ENCODE peak calls at places on chromosomes 16 and 17, in nine cellular contexts. A is renal cortical epithelial cell, T is BE2C, W is GOT3, X is GM10248, C is frontal cortex, M is NCI-H1694 treated with DMSO at 0.1 percent for 48 hours, Q is left ventricle myocardium inferior, D is HTR-8/SVneo. P is an unnamed sample.

GRCh38 chr16:66278111-66278531 is 88.4 kb upstream of the CDH5 start:
- DNase-seq in A (peak), T (no peak), W (no peak), X (no peak), C (no peak), M (no peak), Q (no peak), D (no peak), P (no peak)

GRCh38 chr16:52512297-52512987 is 34.5 kb downstream of the TOX3 start:
- DNase-seq in A (no peak), T (no peak), W (no peak), X (no peak), C (no peak), M (no peak), Q (no peak), D (no peak), P (no peak)

GRCh38 chr17:51298508-51299371 is 38.4 kb downstream of the UTP18 start:
- DNase-seq in A (peak), T (peak), W (no peak), X (peak), C (peak), M (peak), Q (no peak), D (peak), P (no peak)

GRCh38 chr17:79045830-79046500 is 22.0 kb downstream of the C1QTNF1 start:
- DNase-seq in A (peak), T (peak), W (no peak), X (peak), C (peak), M (peak), Q (peak), D (peak), P (peak)

GRCh38 chr17:80895366-80895765 is 96.3 kb upstream of the CHMP6 start:
- DNase-seq in A (no peak), T (no peak), W (no peak), X (no peak), C (no peak), M (no peak), Q (no peak), D (no peak), P (no peak)

GRCh38 chr16:59042296-59042695 is 308.2 kb upstream of the GOT2 start:
- DNase-seq in A (no peak), T (no peak), W (no peak), X (no peak), C (no peak), M (no peak), Q (no peak), D (no peak), P (no peak)

GRCh38 chr17:64687959-64688358 is 25.9 kb upstream of the SMURF2 start:
- DNase-seq in A (no peak), T (no peak), W (no peak), X (no peak), C (no peak), M (no peak), Q (no peak), D (no peak), P (no peak)

GRCh38 chr17:59837362-59838195 is 55.2 kb downstream of the TUBD1 start:
- DNase-seq in A (peak), T (peak), W (peak), X (peak), C (peak), M (no peak), Q (no peak), D (peak), P (peak)

GRCh38 chr17:82213251-82214011 is 789 bp upstream of the CCDC57 start:
- DNase-seq in A (peak), T (peak), W (peak), X (peak), C (peak), M (peak), Q (no peak), D (peak), P (peak)

GRCh38 chr16:1915732-1916653 is 2.2 kb downstream of the HS3ST6 start:
- DNase-seq in A (no peak), T (no peak), W (no peak), X (no peak), C (no peak), M (no peak), Q (no peak), D (no peak), P (no peak)

GRCh38 chr16:86343111-86343642 is 167.2 kb upstream of the FOXF1 start:
- DNase-seq in A (no peak), T (peak), W (no peak), X (no peak), C (no peak), M (no peak), Q (peak), D (no peak), P (no peak)

GRCh38 chr16:80569440-80570105 is 28.8 kb downstream of the DYNLRB2 start:
- DNase-seq in A (peak), T (no peak), W (no peak), X (peak), C (no peak), M (no peak), Q (no peak), D (peak), P (no peak)

GRCh38 chr16:11748404-11749254 is 6.0 kb upstream of the TXNDC11 start:
- DNase-seq in A (peak), T (no peak), W (no peak), X (no peak), C (no peak), M (no peak), Q (no peak), D (no peak), P (no peak)

GRCh38 chr17:4604111-4604644 is 19.8 kb downstream of the SMTNL2 start:
- DNase-seq in A (peak), T (peak), W (no peak), X (no peak), C (no peak), M (peak), Q (peak), D (no peak), P (peak)

GRCh38 chr17:48715496-48716399 is 6.6 kb downstream of the PRAC1 start:
- DNase-seq in A (no peak), T (no peak), W (no peak), X (no peak), C (no peak), M (no peak), Q (no peak), D (no peak), P (no peak)

GRCh38 chr17:17921192-17922082 is 50.8 kb downstream of the TOM1L2 start:
- DNase-seq in A (peak), T (no peak), W (no peak), X (no peak), C (peak), M (no peak), Q (no peak), D (peak), P (no peak)

GRCh38 chr16:66474750-66475199 is 47.7 kb downstream of the BEAN1 start:
- DNase-seq in A (peak), T (no peak), W (no peak), X (peak), C (no peak), M (no peak), Q (no peak), D (no peak), P (no peak)

GRCh38 chr17:16287563-16288027 is 65.7 kb downstream of the CENPV start:
- DNase-seq in A (peak), T (no peak), W (no peak), X (peak), C (no peak), M (no peak), Q (no peak), D (peak), P (no peak)

GRCh38 chr16:59470556-59470955 is 736.4 kb upstream of the GOT2 start:
- DNase-seq in A (no peak), T (no peak), W (no peak), X (no peak), C (no peak), M (no peak), Q (no peak), D (no peak), P (no peak)